ENCODE peak calls at places on chromosomes 2 and 18, in eight cellular contexts. S, B, V, W, P, A, D and R are unnamed samples.

GRCh38 chr2:39593439-39594393 is 72.0 kb upstream of the TMEM178A start:
- DNase-seq in P (peak; percentile 61), W (peak; percentile 79), B (peak; percentile 39), D (peak; percentile 66), V (peak; percentile 88), A (peak; percentile 39), S (peak; percentile 37), R (peak; percentile 49)

GRCh38 chr18:32301361-32301760 is 111.5 kb downstream of the MEP1B start:
- DNase-seq in B (no peak), P (no peak), V (no peak), W (no peak), S (no peak), A (no peak), D (no peak), R (no peak)

GRCh38 chr2:74441690-74442482 is at the start of gene RTKN:
- DNase-seq in B (peak; percentile 81), W (peak; percentile 83), P (peak; percentile 82), A (no peak), S (no peak), D (no peak), V (no peak), R (no peak)

GRCh38 chr2:28994074-28994473 is 13.0 kb downstream of the TOGARAM2 start:
- DNase-seq in W (no peak), S (no peak), B (no peak), D (no peak), V (no peak), P (no peak), A (no peak), R (no peak)

GRCh38 chr2:117232305-117232704 is 582.2 kb upstream of the DDX18 start:
- DNase-seq in S (no peak), B (no peak), A (no peak), D (peak; percentile 68), V (no peak), P (no peak), W (no peak), R (no peak)

GRCh38 chr2:152648336-152648735 is 68.9 kb downstream of the PRPF40A start:
- DNase-seq in P (no peak), W (no peak), V (peak; percentile 32), D (no peak), A (peak; percentile 5), B (no peak), S (no peak), R (no peak)

GRCh38 chr2:144459937-144460336 is 60.0 kb downstream of the ZEB2 start:
- DNase-seq in B (no peak), A (no peak), W (no peak), S (peak; percentile 25), V (peak; percentile 81), P (no peak), D (no peak), R (no peak)

GRCh38 chr2:187552959-187553681 is 1.1 kb downstream of the TFPI start:
- DNase-seq in W (no peak), V (peak; percentile 91), A (no peak), S (peak; percentile 61), B (no peak), D (no peak), P (no peak), R (no peak)

GRCh38 chr2:236569593-236569973 is at the start of gene ACKR3:
- DNase-seq in B (peak; percentile 78), V (peak; percentile 24), P (peak; percentile 87), D (peak; percentile 58), S (peak; percentile 11), A (peak; percentile 65), W (peak; percentile 88), R (peak; percentile 63)

GRCh38 chr2:143545059-143545458 is 415.8 kb downstream of the ARHGAP15 start:
- DNase-seq in D (no peak), A (no peak), W (no peak), S (no peak), V (no peak), P (no peak), B (no peak), R (no peak)

GRCh38 chr2:201929627-201930026 is 104.0 kb upstream of the FZD7 start:
- DNase-seq in A (no peak), B (no peak), W (no peak), V (no peak), P (no peak), S (no peak), D (no peak), R (no peak)

GRCh38 chr2:199310654-199311275 is 147.0 kb downstream of the SATB2 start:
- DNase-seq in B (no peak), V (no peak), P (no peak), A (no peak), D (no peak), S (no peak), W (no peak), R (no peak)

GRCh38 chr18:53567935-53568574 is 656.4 kb downstream of the MBD2 start:
- DNase-seq in P (no peak), S (peak; percentile 14), A (peak; percentile 6), V (peak; percentile 13), B (no peak), W (no peak), D (peak; percentile 38), R (no peak)

GRCh38 chr2:28683100-28683706 is 68.4 kb upstream of the PPP1CB start:
- DNase-seq in P (peak; percentile 97), V (peak; percentile 86), D (no peak), W (peak; percentile 90), A (peak; percentile 27), S (peak; percentile 82), B (peak; percentile 49), R (peak; percentile 61)

GRCh38 chr2:119943058-119943457 is 69.8 kb upstream of the EPB41L5 start:
- DNase-seq in W (no peak), P (no peak), D (no peak), A (no peak), S (no peak), B (no peak), V (no peak), R (no peak)

DNA sequence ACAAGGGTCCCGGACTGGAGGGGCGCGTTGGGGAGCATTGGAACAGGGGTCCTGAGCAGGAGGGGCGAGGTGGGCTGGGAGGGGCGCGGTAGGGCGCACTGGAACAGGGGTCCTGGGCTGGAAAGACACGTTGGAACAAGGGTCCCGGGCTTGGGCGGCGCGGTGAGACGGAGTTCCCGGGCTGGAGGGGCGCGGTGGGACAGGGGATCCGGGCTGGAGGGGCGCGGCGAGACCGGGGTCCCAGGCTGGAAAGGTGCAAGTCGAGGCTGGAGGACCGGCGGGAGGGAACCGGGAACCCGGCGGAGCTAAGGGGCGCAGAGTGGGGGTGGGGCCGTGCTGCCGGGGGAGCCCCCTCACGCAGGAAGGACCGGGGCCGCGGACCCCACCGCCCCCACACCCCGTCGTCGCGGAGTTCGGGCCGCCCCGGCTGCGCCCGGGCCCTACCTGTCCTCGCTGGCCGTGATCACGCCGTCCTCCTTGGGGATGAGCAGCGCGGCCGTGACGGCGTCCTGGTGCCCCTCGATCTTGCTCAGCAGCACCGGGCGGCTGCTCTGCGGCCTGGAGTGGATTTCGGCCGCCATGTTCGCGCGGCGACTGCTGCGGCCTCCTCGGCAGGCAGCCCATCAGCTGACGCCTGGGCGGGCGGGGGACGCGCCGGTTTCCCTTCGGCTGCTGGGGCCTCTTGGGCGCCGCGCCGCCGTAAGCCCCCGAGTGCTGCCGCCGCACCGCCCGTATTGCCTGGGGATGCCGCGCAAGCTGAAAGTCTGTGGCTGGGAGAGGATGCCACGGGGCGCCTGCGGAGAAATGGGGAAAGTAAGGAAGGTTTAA is at the start of gene WDFY1:
- DNase-seq in D (peak; percentile 92), A (peak; percentile 91), W (peak; percentile 88), P (peak; percentile 91), V (peak; percentile 86), S (peak; percentile 90), B (peak; percentile 79), R (peak; percentile 83)
- TF ChIP-seq POLR2A in D (peak; percentile 63), A (peak; percentile 96), W (peak; percentile 84), P (peak; percentile 20), V (peak; percentile 87), S (peak; percentile 77), B (peak; percentile 78), R (peak; percentile 98)

GRCh38 chr2:10120158-10120937 is 2.2 kb upstream of the RRM2 start:
- DNase-seq in P (peak; percentile 98), A (peak; percentile 98), W (peak; percentile 97), D (peak; percentile 99), V (peak; percentile 85), S (peak; percentile 96), B (peak; percentile 92), R (peak; percentile 88)
- TF ChIP-seq POLR2A in P (no peak), A (peak; percentile 83), W (peak; percentile 81), D (peak; percentile 78), V (peak; percentile 69), S (peak; percentile 96), B (peak; percentile 55), R (peak; percentile 50)

DNA sequence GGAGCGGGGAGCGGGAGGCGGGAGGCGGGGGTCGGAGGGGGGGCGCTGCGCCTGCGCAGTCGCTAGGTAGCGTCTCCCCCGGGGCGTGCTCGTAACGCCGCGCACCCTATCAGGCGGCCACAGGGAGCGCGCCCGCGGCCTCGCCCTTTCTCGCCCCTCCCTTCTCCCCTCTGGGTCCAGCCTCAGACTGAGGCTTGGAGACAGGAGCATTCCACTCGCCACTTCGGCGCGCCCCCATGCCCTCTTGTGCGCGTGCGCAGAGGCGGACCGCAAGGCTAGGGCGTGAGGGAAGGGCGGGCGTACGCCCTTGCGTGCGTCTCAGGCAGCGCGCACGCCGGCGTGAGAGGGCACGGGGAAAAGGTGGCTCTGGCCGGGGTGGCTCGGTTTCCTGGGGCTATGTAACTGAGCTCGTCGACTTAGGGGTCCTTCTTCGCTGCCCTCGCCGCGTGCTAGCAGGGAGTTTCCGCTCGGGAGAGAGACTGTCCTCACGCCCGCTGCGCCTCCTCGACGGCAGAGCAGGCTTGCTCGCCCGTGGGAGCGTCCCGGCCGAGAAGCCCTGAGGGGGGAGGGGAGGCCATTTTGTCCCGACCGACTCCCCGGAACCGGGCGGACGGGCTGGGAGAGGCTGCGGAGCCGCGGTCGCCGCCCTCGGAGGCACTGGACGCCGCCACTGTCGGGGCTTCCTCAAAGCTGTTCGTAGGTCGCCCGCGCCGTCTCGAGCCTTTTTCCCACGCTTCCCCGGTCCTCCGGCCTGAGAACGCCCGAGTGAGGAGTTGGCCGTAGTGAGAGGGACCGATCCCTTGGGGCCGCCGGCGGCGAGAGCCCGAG is at the start of gene RAB10:
- DNase-seq in S (peak; percentile 99), P (peak; percentile 100), A (peak; percentile 97), D (peak; percentile 100), V (peak; percentile 98), W (peak; percentile 99), B (peak; percentile 97), R (peak; percentile 91)
- TF ChIP-seq POLR2A in S (peak; percentile 97), P (peak; percentile 49), A (peak; percentile 97), D (peak; percentile 93), V (peak; percentile 90), W (peak; percentile 98), B (peak; percentile 97), R (peak; percentile 94)

GRCh38 chr2:233060500-233061006 is 411 bp downstream of the INPP5D start:
- DNase-seq in V (no peak), A (no peak), W (no peak), S (no peak), D (no peak), B (no peak), P (no peak), R (no peak)
- TF ChIP-seq POLR2A in V (no peak), A (no peak), W (no peak), S (no peak), D (no peak), B (no peak), P (no peak), R (no peak)